ENCODE peak calls at places on chromosomes 5 and 9, in six cellular contexts. Z, I, K, D, R and S are unnamed samples.

GRCh38 chr5:111584651-111585050 is 72.3 kb upstream of the STARD4 start:
- DNase-seq in Z (no peak), I (no peak), K (no peak), D (no peak), R (peak; percentile 56), S (no peak)

GRCh38 chr9:73437758-73438157 is 286.1 kb downstream of the ANXA1 start:
- DNase-seq in Z (no peak), I (no peak), K (no peak), D (no peak), R (peak; percentile 44), S (no peak)

GRCh38 chr5:180908998-180909731 is 10.2 kb downstream of the BTNL8 start:
- DNase-seq in Z (no peak), I (no peak), K (no peak), D (no peak), R (no peak), S (no peak)

GRCh38 chr5:41831155-41831554 is 39.1 kb downstream of the OXCT1 start:
- DNase-seq in Z (no peak), I (no peak), K (no peak), D (no peak), R (no peak), S (no peak)

GRCh38 chr5:102296229-102296817 is at the start of gene SLCO4C1:
- DNase-seq in Z (peak; percentile 93), I (no peak), K (peak; percentile 35), D (peak; percentile 49), R (peak; percentile 43), S (peak; percentile 75)

GRCh38 chr9:83182071-83182470 is 119.1 kb upstream of the RASEF start:
- DNase-seq in Z (no peak), I (no peak), K (no peak), D (no peak), R (no peak), S (no peak)

GRCh38 chr5:73443725-73444498 is 4.7 kb downstream of the FOXD1 start:
- DNase-seq in Z (peak; percentile 92), I (no peak), K (no peak), D (no peak), R (no peak), S (no peak)

GRCh38 chr9:22649384-22649783 is 202.8 kb downstream of the DMRTA1 start:
- DNase-seq in Z (no peak), I (no peak), K (no peak), D (no peak), R (no peak), S (no peak)

GRCh38 chr5:154993461-154993860 is 20.1 kb upstream of the KIF4B start:
- DNase-seq in Z (no peak), I (no peak), K (no peak), D (no peak), R (no peak), S (no peak)

GRCh38 chr9:136182850-136183422 is 22.0 kb downstream of the LHX3 start:
- DNase-seq in Z (no peak), I (no peak), K (no peak), D (no peak), R (no peak), S (no peak)
- H3K27ac ChIP-seq in Z (no peak overlapping the region), I (no peak overlapping the region), K (no peak overlapping the region), D (no peak overlapping the region), R (no peak overlapping the region), S (no peak overlapping the region)

GRCh38 chr9:121498487-121499176 is 1.0 kb downstream of the GGTA1 start:
- DNase-seq in Z (peak; percentile 61), I (no peak), K (no peak), D (no peak), R (peak; percentile 43), S (peak; percentile 63)
- TF ChIP-seq CTCF in Z (no peak), I (no peak), K (peak; percentile 4), D (no peak), R (no peak), S (no peak)

GRCh38 chr5:123810253-123810652 is 298.3 kb downstream of the CSNK1G3 start:
- DNase-seq in Z (no peak), I (no peak), K (no peak), D (no peak), R (no peak), S (no peak)
- H3K27ac ChIP-seq in Z (no peak overlapping the region), I (no peak overlapping the region), K (no peak overlapping the region), D (no peak overlapping the region), R (no peak overlapping the region), S (peak overlapping the region; percentile 53)

GRCh38 chr5:94785111-94785510 is 166.6 kb downstream of the SLF1 start:
- DNase-seq in Z (no peak), I (no peak), K (no peak), D (no peak), R (no peak), S (no peak)
- TF ChIP-seq CTCF in Z (peak; percentile 30), I (no peak), K (no peak), D (no peak), R (no peak), S (no peak)

DNA sequence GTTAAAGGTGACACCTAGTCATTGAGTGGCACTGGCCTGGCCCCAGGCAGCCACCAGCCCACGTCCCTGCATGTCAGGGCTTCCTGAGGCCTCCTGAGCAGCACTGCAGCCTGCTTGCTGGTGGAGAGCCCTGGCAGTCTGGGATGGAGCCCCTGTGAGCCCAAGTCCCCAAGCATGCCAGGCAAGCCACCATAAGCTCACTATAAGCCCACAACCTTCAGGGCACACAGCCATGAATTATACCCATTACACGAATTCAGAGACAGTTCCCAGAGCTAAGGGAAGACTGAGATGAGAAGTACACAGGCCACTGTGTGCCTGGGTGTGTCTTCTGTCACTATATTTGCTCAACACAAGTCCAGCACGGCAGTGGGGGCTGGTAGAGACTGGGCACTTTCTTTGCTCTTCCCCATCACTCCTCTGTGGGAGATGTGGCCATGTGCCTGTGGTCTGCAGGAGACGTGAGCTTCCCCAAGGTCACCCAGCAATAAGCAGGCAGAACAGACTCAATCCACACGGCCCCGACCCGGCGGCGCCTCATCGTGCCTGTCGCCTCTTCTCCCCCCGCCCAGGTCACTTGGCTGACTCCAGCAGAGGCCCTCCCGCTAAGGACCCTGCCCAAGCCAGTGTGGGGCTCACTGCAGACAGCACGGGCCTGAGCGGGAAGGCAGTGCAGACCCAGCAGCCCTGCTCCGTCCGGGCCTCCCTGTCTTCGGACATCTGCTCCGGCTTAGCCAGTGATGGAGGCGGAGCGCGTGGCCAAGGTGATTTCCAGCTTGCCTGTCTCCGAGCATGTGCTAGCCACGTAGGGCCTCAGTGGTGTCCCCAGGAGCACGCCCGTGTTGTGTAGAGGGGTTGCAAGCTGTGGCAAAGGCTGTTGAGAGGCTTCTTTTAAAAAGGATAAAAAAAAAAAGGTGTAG is 114.8 kb downstream of the WNK2 start:
- DNase-seq in Z (no peak), I (peak; percentile 94), K (no peak), D (no peak), R (no peak), S (no peak)
- H3K27ac ChIP-seq in Z (no peak overlapping the region), I (no peak overlapping the region), K (no peak overlapping the region), D (no peak overlapping the region), R (no peak overlapping the region), S (peak overlapping the region; percentile 9)

DNA sequence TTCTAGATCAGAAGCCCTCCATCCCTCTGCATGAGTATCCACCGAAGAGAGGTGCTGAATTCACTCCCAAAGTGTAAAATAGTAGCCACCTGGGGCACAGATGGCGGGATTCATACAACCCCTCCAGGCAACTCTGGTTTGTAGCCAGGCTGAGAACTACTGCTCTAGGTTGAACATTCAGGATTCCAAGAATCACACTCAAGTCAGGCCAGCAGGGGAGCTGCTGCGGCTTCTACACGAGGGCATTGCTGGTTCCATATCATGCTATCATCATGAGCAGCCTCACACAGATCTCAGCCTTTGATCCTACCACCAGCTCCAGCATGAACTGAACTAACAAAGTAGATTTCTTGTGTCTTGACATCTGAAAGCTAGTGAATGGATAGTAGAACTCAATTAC is 367.9 kb downstream of the DIRAS2 start:
- DNase-seq in Z (no peak), I (no peak), K (no peak), D (no peak), R (no peak), S (no peak)
- TF ChIP-seq CTCF in Z (peak; percentile 10), I (no peak), K (no peak), D (no peak), R (no peak), S (no peak)

GRCh38 chr5:150514708-150515211 is 6.8 kb downstream of the NDST1 start:
- DNase-seq in Z (no peak), I (no peak), K (no peak), D (no peak), R (peak; percentile 66), S (peak; percentile 45)
- H3K27ac ChIP-seq in Z (no peak overlapping the region), I (peak overlapping the region; percentile 56), K (no peak overlapping the region), D (no peak overlapping the region), R (no peak overlapping the region), S (peak overlapping the region; percentile 38)

DNA sequence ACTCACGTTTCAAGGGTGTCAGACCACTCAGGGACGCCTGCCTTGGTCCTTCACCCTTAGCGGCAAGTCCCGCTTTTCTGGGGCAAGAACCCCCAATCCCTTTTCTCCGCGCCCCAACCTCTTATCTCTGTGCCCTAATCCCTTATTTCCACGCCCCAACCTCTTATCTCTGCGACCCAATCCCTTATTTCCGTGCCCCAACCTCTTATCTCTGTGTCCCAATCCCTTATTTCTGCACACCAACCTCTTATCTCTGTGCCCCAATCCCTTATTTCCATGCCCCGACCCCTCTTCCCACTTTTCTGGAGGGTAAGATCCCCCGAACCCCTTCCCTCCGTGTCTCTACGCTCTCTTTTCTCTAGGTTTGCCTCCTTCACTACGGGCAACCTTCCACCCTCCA is 139.4 kb downstream of the DAB2IP start:
- DNase-seq in Z (no peak), I (no peak), K (no peak), D (no peak), R (no peak), S (no peak)
- TF ChIP-seq CTCF in Z (no peak), I (no peak), K (no peak), D (no peak), R (no peak), S (no peak)

GRCh38 chr9:112502177-112502946 is 15.7 kb downstream of the KIAA1958 start:
- DNase-seq in Z (no peak), I (no peak), K (no peak), D (no peak), R (no peak), S (no peak)
- H3K27ac ChIP-seq in Z (no peak overlapping the region), I (no peak overlapping the region), K (no peak overlapping the region), D (no peak overlapping the region), R (no peak overlapping the region), S (no peak overlapping the region)